ENCODE peak calls at places on chromosomes 1 and 21, in seven cellular contexts. E is fibroblast of pulmonary artery, V is HFF-Myc, Z is HL-60, O is heart left ventricle, M is suprapubic skin, W is endothelial cell of umbilical vein. H is an unnamed sample.

GRCh38 chr1:147585640-147586383 is 44.5 kb downstream of the BCL9 start:
- DNase-seq in M (no peak), O (no peak), V (no peak), E (no peak), Z (no peak), W (no peak), H (no peak)

GRCh38 chr21:39564200-39564599 is 48.5 kb upstream of the B3GALT5 start:
- DNase-seq in V (no peak), W (no peak), Z (no peak), M (no peak), E (no peak), O (peak), H (no peak)

GRCh38 chr1:36762174-36762573 is 272.1 kb downstream of the GRIK3 start:
- DNase-seq in E (no peak), M (no peak), V (no peak), Z (no peak), W (no peak), O (no peak), H (no peak)

GRCh38 chr1:204435246-204435885 is 23.7 kb upstream of the PPP1R15B start:
- DNase-seq in W (no peak), M (no peak), E (peak), O (no peak), Z (peak), V (no peak), H (no peak)

GRCh38 chr1:26574690-26575349 is 45.3 kb downstream of the RPS6KA1 start:
- DNase-seq in Z (no peak), O (peak), V (no peak), W (no peak), M (no peak), E (peak), H (peak)

GRCh38 chr1:2840036-2840809 is 38.7 kb upstream of the TTC34 start:
- DNase-seq in E (no peak), V (no peak), O (no peak), M (no peak), Z (no peak), W (no peak), H (no peak)

GRCh38 chr1:32724678-32725594 is 22.4 kb upstream of the SYNC start:
- DNase-seq in O (peak), Z (peak), E (peak), W (peak), M (no peak), V (peak), H (no peak)

GRCh38 chr1:911875-912739 is 11.6 kb upstream of the SAMD11 start:
- DNase-seq in E (no peak), V (no peak), Z (no peak), W (no peak), M (peak), O (peak), H (no peak)

GRCh38 chr1:17189632-17190525 is 15.0 kb upstream of the PADI1 start:
- DNase-seq in E (peak), Z (no peak), W (no peak), V (peak), O (no peak), M (no peak), H (peak)

GRCh38 chr1:149848340-149848771 is 51.0 kb upstream of the BOLA1 start:
- DNase-seq in E (no peak), W (no peak), M (no peak), O (no peak), Z (no peak), V (no peak), H (no peak)

GRCh38 chr1:59360729-59361128 is 63.8 kb downstream of the FGGY start:
- DNase-seq in W (no peak), Z (no peak), V (no peak), O (no peak), M (no peak), E (no peak), H (no peak)
- TF ChIP-seq CTCF in W (no peak), Z (no peak), V (no peak), O (no peak), M (no peak), E (no peak), H (no peak)

GRCh38 chr21:44933199-44933937 is 6.5 kb upstream of the SLX9 start:
- DNase-seq in W (no peak), Z (no peak), E (no peak), V (no peak), M (no peak), O (no peak), H (no peak)
- H3K4me3 ChIP-seq in W (no peak), Z (no peak), E (no peak), V (no peak), M (no peak), O (no peak), H (no peak)

DNA sequence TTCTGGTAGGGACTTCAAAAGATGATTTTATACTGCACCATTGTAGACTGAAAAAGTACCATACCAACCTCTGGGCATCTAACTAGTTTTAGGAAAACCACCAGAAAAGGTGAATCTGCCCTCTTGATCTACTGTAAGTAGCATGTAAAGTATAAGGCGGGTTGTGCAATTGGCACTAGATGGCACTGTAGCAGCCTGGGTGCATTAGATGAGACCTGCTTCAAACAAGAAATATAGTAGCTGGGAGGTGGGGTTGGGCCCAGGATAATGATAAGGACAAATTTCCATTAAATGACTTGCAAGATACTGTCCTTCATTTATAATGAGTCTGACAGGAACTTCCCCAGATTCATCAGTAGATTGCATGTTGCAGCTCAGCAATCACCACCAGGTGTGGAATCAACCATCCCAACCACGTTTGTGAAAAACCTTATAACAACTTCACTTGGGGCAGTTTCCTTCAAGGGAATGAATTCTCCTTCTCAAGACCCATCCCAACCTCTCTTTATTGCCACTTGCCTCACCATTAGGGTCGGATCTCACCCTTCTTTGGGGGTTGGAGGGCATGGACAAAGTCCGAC is 37.3 kb upstream of the IL10 start:
- DNase-seq in V (no peak), W (peak), E (peak), M (no peak), Z (peak), O (no peak), H (no peak)
- TF ChIP-seq CTCF in V (peak), W (peak), E (peak), M (no peak), Z (peak), O (peak), H (peak)

GRCh38 chr1:107879927-107880326 is 85.1 kb downstream of the VAV3 start:
- DNase-seq in E (peak), M (no peak), V (no peak), W (no peak), Z (no peak), O (no peak), H (no peak)

GRCh38 chr1:107877749-107878148 is 87.2 kb downstream of the VAV3 start:
- DNase-seq in Z (no peak), W (no peak), O (no peak), M (no peak), E (no peak), V (no peak), H (no peak)

GRCh38 chr1:107879338-107879737 is 85.6 kb downstream of the VAV3 start:
- DNase-seq in O (no peak), Z (peak), M (no peak), E (peak), V (no peak), W (no peak), H (no peak)

GRCh38 chr1:107875689-107876088 is 89.3 kb downstream of the VAV3 start:
- DNase-seq in V (no peak), O (no peak), M (no peak), E (no peak), W (no peak), Z (no peak), H (no peak)

DNA sequence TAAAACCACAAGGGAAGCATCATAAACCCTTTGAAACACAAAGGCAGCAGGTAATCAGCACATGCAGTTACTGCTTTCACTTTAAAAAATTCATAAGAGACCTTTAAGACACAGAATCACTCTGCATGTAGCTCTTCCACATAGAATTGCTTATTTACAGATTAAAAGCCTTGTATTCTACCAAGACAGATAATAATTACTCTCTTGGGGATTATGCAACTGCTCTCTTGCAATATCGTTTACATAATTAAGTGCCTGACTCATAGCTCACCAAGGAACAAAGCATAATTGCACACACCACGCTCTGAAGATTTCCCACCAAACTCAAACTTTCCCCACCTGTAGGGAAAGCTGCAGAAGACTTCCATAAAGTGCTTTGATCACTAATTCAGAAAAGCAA is 87.9 kb downstream of the VAV3 start:
- DNase-seq in V (no peak), Z (peak), E (peak), M (no peak), O (no peak), W (no peak), H (peak)
- H3K4me3 ChIP-seq in V (no peak), Z (no peak), E (no peak), M (no peak), O (no peak), W (no peak), H (no peak)

GRCh38 chr21:37077403-37077802 is 4.3 kb downstream of the TTC3 start:
- DNase-seq in Z (no peak), O (no peak), V (no peak), W (no peak), M (no peak), E (no peak), H (no peak)

GRCh38 chr21:37082375-37082774 is 9.3 kb downstream of the TTC3 start:
- DNase-seq in O (no peak), E (no peak), V (no peak), M (no peak), Z (no peak), W (no peak), H (no peak)

GRCh38 chr21:37076087-37076486 is 3.0 kb downstream of the TTC3 start:
- DNase-seq in E (no peak), Z (no peak), W (no peak), V (no peak), M (no peak), O (no peak), H (no peak)

GRCh38 chr21:37082856-37083611 is 10.0 kb downstream of the TTC3 start:
- DNase-seq in O (no peak), Z (no peak), V (no peak), M (no peak), E (no peak), W (peak), H (no peak)

GRCh38 chr21:37079211-37079824 is 6.3 kb downstream of the TTC3 start:
- DNase-seq in M (no peak), V (no peak), Z (no peak), O (no peak), E (no peak), W (peak), H (no peak)
- TF ChIP-seq CTCF in M (no peak), V (peak), Z (no peak), O (no peak), E (no peak), W (peak), H (peak)

DNA sequence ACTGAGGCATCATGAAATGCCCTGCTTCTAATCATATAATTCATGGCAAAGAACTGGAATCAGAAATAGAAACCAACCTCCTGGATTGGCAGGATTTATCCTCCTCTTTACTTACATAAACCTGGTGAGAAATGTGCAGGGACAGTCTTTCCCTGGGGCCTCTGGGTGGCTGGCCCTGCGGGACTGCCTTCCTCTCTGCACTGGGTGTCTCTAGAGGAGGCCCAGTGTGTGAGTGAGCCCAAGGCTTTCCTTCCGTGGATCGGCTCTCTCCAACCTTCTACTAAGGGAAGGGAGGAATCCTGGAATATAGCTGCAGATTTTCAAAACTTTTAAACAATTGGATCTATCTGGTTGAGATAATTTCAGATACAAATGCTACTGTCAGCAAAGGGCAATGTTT is 11.4 kb upstream of the ATP1A1 start:
- DNase-seq in Z (no peak), E (no peak), V (no peak), W (no peak), M (no peak), O (no peak), H (no peak)
- H3K4me3 ChIP-seq in Z (no peak), E (no peak), V (no peak), W (no peak), M (no peak), O (no peak), H (no peak)

DNA sequence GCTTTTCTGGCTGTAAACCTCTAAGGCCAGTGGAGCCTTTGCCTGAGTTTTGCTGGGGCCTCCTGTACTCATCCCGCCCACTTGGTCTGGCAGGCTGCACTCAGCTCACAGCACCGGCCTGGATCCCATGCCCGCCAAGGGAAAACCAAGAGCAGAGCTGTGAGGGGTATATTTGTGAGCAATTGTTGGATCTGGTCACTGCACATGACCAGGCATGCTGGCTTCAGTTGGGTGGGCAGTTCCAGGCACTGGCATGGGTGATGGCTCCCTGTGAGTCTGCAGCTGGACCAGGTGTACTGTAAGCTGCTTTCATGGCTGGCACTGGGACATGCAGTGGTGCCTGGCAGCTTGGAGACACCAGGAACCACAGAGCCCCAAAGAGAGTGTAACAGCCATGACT is 563.1 kb upstream of the RGS18 start:
- DNase-seq in E (no peak), W (no peak), Z (no peak), V (no peak), M (no peak), O (no peak), H (no peak)
- TF ChIP-seq CTCF in E (no peak), W (no peak), Z (no peak), V (no peak), M (no peak), O (no peak), H (no peak)

GRCh38 chr1:13892671-13893325 is 192.8 kb downstream of the PRDM2 start:
- DNase-seq in W (no peak), Z (no peak), O (no peak), E (no peak), M (no peak), V (no peak), H (no peak)

GRCh38 chr1:13892141-13892670 is 192.2 kb downstream of the PRDM2 start:
- DNase-seq in E (no peak), Z (no peak), W (no peak), V (no peak), M (no peak), O (no peak), H (no peak)

GRCh38 chr1:13890766-13891165 is 190.8 kb downstream of the PRDM2 start:
- DNase-seq in Z (no peak), E (no peak), W (no peak), V (no peak), O (no peak), M (no peak), H (no peak)

GRCh38 chr1:13896932-13897331 is 196.9 kb downstream of the PRDM2 start:
- DNase-seq in Z (no peak), O (no peak), E (no peak), W (no peak), M (no peak), V (no peak), H (no peak)

GRCh38 chr1:13893456-13893855 is 193.5 kb downstream of the PRDM2 start:
- DNase-seq in V (no peak), Z (no peak), W (no peak), M (no peak), E (no peak), O (no peak), H (no peak)
- H3K4me3 ChIP-seq in V (no peak), Z (no peak), W (no peak), M (peak), E (no peak), O (peak), H (no peak)